ENCODE peak calls at places on chromosome 20, in seven cellular contexts. F is IMR-90, X is upper lobe of right lung, H is HCT116, V is MM.1S, G is sigmoid colon, U is cardiac fibroblast. E is an unnamed sample.

GRCh38 chr20:23103284-23104018 is 17.3 kb upstream of the CD93 start:
- DNase-seq in G (no peak), U (peak), V (no peak), X (no peak), F (no peak), H (no peak), E (no peak)

GRCh38 chr20:8360035-8360434 is 228.0 kb downstream of the PLCB1 start:
- DNase-seq in V (no peak), H (no peak), U (no peak), F (no peak), X (no peak), G (no peak), E (no peak)

GRCh38 chr20:34967421-34967820 is 11.8 kb downstream of the MYH7B start:
- DNase-seq in G (no peak), X (no peak), V (no peak), U (no peak), F (no peak), H (no peak), E (no peak)

GRCh38 chr20:3115190-3116107 is 30.9 kb upstream of the AVP start:
- DNase-seq in V (peak), H (peak), F (peak), G (no peak), U (peak), X (no peak), E (no peak)

GRCh38 chr20:3477861-3478544 is 7.2 kb downstream of the ATRN start:
- DNase-seq in G (no peak), F (no peak), V (no peak), X (no peak), H (no peak), U (no peak), E (no peak)

GRCh38 chr20:52572687-52573086 is 381.1 kb upstream of the ZFP64 start:
- DNase-seq in V (no peak), F (peak), X (no peak), U (peak), H (no peak), G (no peak), E (no peak)

GRCh38 chr20:32012159-32012682 is 2.0 kb downstream of the CCM2L start:
- DNase-seq in G (no peak), F (no peak), H (no peak), V (no peak), U (no peak), X (no peak), E (peak)

GRCh38 chr20:21548390-21549035 is 34.6 kb upstream of the NKX2-2 start:
- DNase-seq in G (no peak), U (no peak), H (no peak), F (no peak), V (peak), X (no peak), E (no peak)

GRCh38 chr20:3101737-3102574 is 17.4 kb upstream of the AVP start:
- DNase-seq in F (no peak), H (no peak), X (no peak), G (no peak), U (no peak), V (peak), E (no peak)

GRCh38 chr20:40771308-40771610 is 82.2 kb upstream of the MAFB start:
- DNase-seq in F (no peak), X (no peak), H (no peak), U (no peak), G (no peak), V (no peak), E (no peak)

GRCh38 chr20:50313223-50313820 is 122.7 kb downstream of the CEBPB start:
- DNase-seq in X (peak), H (no peak), G (no peak), U (peak), V (no peak), F (peak), E (no peak)

GRCh38 chr20:33576432-33576883 is 85.7 kb upstream of the C20orf144 start:
- DNase-seq in V (no peak), U (no peak), H (no peak), G (no peak), X (no peak), F (peak), E (no peak)

DNA sequence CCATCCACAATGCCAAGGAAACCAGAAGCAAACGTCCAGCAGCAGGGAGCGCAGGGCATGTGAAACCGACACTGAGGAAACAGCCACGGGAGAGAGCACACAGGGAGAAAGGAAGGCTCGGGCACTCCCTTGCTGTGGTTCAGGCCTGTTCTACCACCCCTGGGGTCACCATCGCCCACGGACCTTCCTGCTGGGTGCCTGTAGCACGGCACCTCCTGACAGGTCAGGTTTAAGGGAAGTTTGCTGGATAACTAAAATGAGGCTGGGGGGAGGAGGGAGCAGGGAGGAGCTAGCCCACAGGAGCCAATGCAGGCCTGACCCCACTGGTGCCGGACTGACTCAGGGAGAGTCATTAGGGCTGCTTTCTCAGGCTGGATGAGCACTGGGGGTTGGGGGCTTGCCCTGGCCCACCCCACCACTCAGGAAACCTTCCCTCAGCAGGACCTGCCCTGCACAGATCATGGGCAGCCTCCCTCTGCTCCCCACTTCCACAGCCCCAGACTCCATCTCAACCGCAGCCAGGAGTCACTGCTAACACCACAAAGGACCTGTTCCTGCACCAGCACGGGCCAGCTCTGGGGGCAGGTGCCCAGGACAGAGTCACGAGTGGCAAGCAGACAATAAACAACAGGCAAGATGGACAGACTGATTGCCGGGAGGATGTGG is 2.3 kb downstream of the UCKL1 start:
- DNase-seq in H (no peak), V (no peak), U (no peak), F (no peak), G (no peak), X (no peak), E (no peak)
- H3K4me3 ChIP-seq in H (no peak), V (no peak), U (no peak), F (no peak), G (no peak), X (no peak), E (peak)

GRCh38 chr20:60224914-60225313 is 266.7 kb downstream of the CDH26 start:
- DNase-seq in U (no peak), G (no peak), F (no peak), H (no peak), V (peak), X (no peak), E (no peak)
- TF ChIP-seq CTCF in U (peak), G (no peak), F (peak), H (no peak), V (peak), X (peak), E (no peak)

GRCh38 chr20:58309607-58310290 is at the start of gene RAB22A:
- DNase-seq in G (peak), F (peak), X (peak), V (peak), H (peak), U (peak), E (peak)

GRCh38 chr20:58312836-58313235 is 3.3 kb downstream of the RAB22A start:
- DNase-seq in V (no peak), H (no peak), F (no peak), X (no peak), U (no peak), G (no peak), E (no peak)

GRCh38 chr20:58308680-58309527 is 611 bp upstream of the RAB22A start:
- DNase-seq in F (peak), U (peak), G (peak), X (peak), H (no peak), V (peak), E (peak)

GRCh38 chr20:58310291-58310782 is 822 bp downstream of the RAB22A start:
- DNase-seq in G (no peak), X (no peak), H (no peak), F (peak), U (peak), V (peak), E (no peak)

DNA sequence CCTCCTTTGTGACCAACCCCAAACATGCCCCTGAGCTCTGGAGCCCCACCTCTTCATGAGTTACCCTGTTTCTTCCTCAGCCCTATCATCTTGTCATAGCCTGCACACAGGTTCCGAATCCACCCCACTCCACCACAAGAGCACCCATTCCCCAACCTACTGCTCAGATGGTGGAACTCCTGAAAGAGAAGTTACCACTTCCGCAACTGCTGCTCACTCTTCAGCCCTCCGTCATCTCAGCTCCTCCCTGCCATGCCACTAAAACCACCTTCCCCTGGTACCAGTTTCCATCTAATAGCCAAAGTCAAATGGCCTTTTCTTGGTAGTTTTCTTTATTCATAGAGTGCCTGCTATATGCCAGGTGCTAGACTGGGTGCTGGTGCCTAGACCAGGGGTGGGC is 3.9 kb downstream of the RAB22A start:
- DNase-seq in V (no peak), H (no peak), G (no peak), F (no peak), U (no peak), X (no peak), E (no peak)
- H3K4me3 ChIP-seq in V (no peak), H (no peak), G (no peak), F (no peak), U (no peak), X (no peak), E (no peak)

DNA sequence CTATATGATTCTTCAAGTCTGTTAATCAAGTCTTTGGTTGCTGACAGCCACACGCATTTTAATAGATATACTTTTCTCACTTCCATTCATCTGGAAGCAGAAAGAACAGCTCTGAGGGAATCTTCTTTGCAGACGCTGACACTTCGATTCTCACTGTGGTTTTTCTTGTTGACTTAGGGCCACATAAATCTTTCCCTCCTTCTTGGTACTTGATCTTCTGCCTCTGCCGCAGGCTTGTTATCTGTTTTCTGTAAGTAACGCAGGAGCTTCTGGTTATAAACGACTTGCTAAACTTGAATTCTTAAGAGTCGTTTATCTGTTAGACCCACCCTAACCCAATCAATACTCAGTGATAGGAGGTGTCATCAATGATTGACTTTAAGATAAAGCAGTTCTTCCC is 268.8 kb upstream of the SULF2 start:
- DNase-seq in V (no peak), U (no peak), G (no peak), H (no peak), X (no peak), F (no peak), E (no peak)
- TF ChIP-seq CTCF in V (no peak), U (no peak), G (no peak), H (no peak), X (no peak), F (no peak), E (no peak)

DNA sequence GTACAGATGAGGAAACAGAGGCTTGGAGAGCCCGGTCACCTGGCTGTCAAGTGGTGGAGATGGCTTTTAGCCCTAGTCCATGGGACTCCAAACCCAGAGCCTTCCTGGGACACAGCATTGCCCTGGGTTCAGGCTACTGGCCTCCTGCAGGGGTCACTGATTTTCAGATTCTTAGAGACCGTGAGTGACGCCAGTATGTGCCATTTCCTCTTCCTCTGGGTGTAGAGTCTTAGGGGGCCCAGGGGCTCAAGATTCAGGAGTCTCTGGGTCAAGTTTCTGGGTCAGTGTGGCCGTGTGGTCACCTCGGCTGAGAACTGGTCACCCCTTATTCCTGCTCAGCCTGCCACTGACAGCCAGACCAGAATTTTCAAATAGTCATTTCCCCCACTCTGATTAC is 574 bp downstream of the ARHGAP40 start:
- DNase-seq in H (no peak), X (no peak), U (no peak), V (no peak), G (no peak), F (no peak), E (no peak)
- H3K4me3 ChIP-seq in H (peak), X (no peak), U (no peak), V (no peak), G (no peak), F (no peak), E (peak)

DNA sequence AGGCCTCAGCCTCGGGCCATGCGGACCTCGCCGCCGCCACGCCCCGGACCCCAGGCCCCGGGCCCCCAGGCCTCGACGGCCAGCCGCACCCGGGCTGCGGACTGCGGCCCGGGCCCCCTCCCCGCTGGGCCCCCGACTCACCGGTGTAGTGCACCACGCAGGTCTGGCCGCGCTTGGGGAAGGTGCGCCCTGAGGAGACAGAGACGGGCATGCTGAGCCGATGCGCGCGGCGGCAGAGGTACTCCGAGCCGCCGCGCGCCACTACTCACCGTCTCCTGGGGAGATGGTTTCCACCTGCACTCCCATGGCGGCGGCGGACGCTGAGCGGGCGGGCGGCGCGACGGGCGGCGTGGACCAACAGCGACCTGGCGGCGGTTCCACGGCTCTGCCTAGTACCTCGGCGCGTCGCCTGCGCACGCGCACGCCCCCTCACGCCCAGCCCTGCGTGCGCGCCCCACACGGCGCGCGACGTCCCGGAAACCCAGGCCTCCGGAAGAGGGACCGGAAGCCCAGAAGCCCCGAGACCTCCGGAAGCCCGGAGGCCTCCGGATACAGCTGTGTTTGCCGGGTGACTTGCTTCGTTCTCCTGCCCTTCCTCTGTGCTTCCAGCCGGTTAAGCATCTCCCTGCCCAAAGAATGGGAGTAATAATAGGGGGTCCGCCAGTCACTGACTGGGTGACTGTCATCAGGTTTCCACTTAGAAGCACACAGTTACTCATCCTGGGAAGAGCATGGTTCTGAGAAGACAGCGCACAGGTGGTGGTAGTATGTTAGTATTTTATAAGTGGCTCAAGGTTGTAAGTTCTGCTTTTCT is at the start of gene FKBP1A:
- DNase-seq in X (peak), V (peak), G (peak), H (peak), F (peak), U (peak), E (peak)
- TF ChIP-seq CTCF in X (peak), V (no peak), G (no peak), H (no peak), F (peak), U (no peak), E (peak)